ENCODE peak calls at places on chromosomes 11 and 22, in six cellular contexts. Z is activated gamma-delta T cell treated with Interleukin-2 at 50 U/mL for 16 hours, O is T-helper 17 cell, H is bronchial epithelial cell, X is LoVo, U is neural crest cell. B is an unnamed sample.

GRCh38 chr11:36141595-36141994 is 147.6 kb downstream of the COMMD9 start:
- DNase-seq in Z (no peak), O (no peak), H (no peak), X (no peak), U (no peak), B (no peak)

GRCh38 chr22:29691636-29692326 is 28.0 kb upstream of the CABP7 start:
- DNase-seq in Z (no peak), O (no peak), H (no peak), X (no peak), U (no peak), B (no peak)

GRCh38 chr11:118434553-118435232 is 1.6 kb upstream of the KMT2A start:
- DNase-seq in Z (peak), O (peak), H (no peak), X (no peak), U (peak), B (peak)

GRCh38 chr22:33897621-33897910 is 22.7 kb downstream of the LARGE1 start:
- DNase-seq in Z (no peak), O (no peak), H (no peak), X (no peak), U (no peak), B (no peak)

GRCh38 chr11:75611823-75612222 is 49.8 kb downstream of the SERPINH1 start:
- DNase-seq in Z (no peak), O (no peak), H (no peak), X (no peak), U (no peak), B (no peak)

GRCh38 chr11:134466035-134466908 is 54.2 kb upstream of the B3GAT1 start:
- DNase-seq in Z (no peak), O (no peak), H (no peak), X (no peak), U (peak), B (no peak)

GRCh38 chr11:61709572-61709971 is 29.4 kb downstream of the DAGLA start:
- DNase-seq in Z (no peak), O (no peak), H (no peak), X (no peak), U (no peak), B (no peak)

GRCh38 chr11:120167659-120168058 is 29.7 kb upstream of the TRIM29 start:
- DNase-seq in Z (no peak), O (no peak), H (no peak), X (no peak), U (no peak), B (no peak)

GRCh38 chr11:22555901-22556300 is 69.7 kb downstream of the FANCF start:
- DNase-seq in Z (no peak), O (no peak), H (no peak), X (no peak), U (no peak), B (no peak)

GRCh38 chr22:42969348-42969975 is 45.5 kb downstream of the PACSIN2 start:
- DNase-seq in Z (no peak), O (no peak), H (peak), X (no peak), U (no peak), B (no peak)

GRCh38 chr11:105693075-105693474 is 83.2 kb downstream of the GRIA4 start:
- DNase-seq in Z (no peak), O (no peak), H (no peak), X (no peak), U (no peak), B (no peak)

GRCh38 chr22:34761111-34761510 is 304.8 kb upstream of the ISX start:
- DNase-seq in Z (no peak), O (no peak), H (peak), X (no peak), U (no peak), B (no peak)

GRCh38 chr11:18594999-18595749 is 4.4 kb upstream of the MISFA start:
- DNase-seq in Z (no peak), O (no peak), H (peak), X (no peak), U (no peak), B (no peak)

GRCh38 chr11:70243912-70244652 is 26.4 kb upstream of the PPFIA1 start:
- DNase-seq in Z (no peak), O (no peak), H (peak), X (no peak), U (no peak), B (no peak)

GRCh38 chr11:12922418-12922817 is 86.7 kb upstream of the RASSF10 start:
- DNase-seq in Z (no peak), O (no peak), H (no peak), X (no peak), U (no peak), B (no peak)

GRCh38 chr11:64600281-64600992 is 9.4 kb downstream of the SLC22A12 start:
- DNase-seq in Z (no peak), O (no peak), H (no peak), X (no peak), U (no peak), B (no peak)

B was measured in putamen.